ENCODE peak calls at places on chromosomes 7 and 10, in six cellular contexts. T, H, O, F, R and Y are unnamed samples.

GRCh38 chr10:124872681-124873080 is 69.2 kb upstream of the ZRANB1 start:
- DNase-seq in T (no peak), H (no peak), O (no peak), F (no peak), R (no peak), Y (no peak)

GRCh38 chr10:29772403-29772802 is 137.6 kb upstream of the SVIL start:
- DNase-seq in T (no peak), H (no peak), O (no peak), F (no peak), R (no peak), Y (no peak)

GRCh38 chr10:22805304-22805703 is 90.9 kb upstream of the PIP4K2A start:
- DNase-seq in T (no peak), H (no peak), O (no peak), F (no peak), R (peak; percentile 31), Y (no peak)

GRCh38 chr10:32379314-32379949 is 32.5 kb upstream of the EPC1 start:
- DNase-seq in T (no peak), H (no peak), O (peak; percentile 18), F (no peak), R (peak; percentile 71), Y (no peak)

GRCh38 chr10:48456361-48456804 is 148.5 kb downstream of the ARHGAP22 start:
- DNase-seq in T (no peak), H (peak; percentile 79), O (no peak), F (no peak), R (peak; percentile 69), Y (no peak)

GRCh38 chr7:122298618-122299017 is 5.9 kb downstream of the FEZF1 start:
- DNase-seq in T (no peak), H (no peak), O (no peak), F (no peak), R (no peak), Y (no peak)

GRCh38 chr10:77311186-77311585 is 326.4 kb downstream of the KCNMA1 start:
- DNase-seq in T (no peak), H (no peak), O (no peak), F (no peak), R (no peak), Y (no peak)

GRCh38 chr7:78018541-78019456 is 220.2 kb downstream of the PHTF2 start:
- DNase-seq in T (peak; percentile 76), H (peak; percentile 51), O (peak; percentile 23), F (no peak), R (peak; percentile 33), Y (no peak)

GRCh38 chr7:55532150-55532917 is 40.0 kb downstream of the VOPP1 start:
- DNase-seq in T (no peak), H (no peak), O (no peak), F (no peak), R (no peak), Y (no peak)

DNA sequence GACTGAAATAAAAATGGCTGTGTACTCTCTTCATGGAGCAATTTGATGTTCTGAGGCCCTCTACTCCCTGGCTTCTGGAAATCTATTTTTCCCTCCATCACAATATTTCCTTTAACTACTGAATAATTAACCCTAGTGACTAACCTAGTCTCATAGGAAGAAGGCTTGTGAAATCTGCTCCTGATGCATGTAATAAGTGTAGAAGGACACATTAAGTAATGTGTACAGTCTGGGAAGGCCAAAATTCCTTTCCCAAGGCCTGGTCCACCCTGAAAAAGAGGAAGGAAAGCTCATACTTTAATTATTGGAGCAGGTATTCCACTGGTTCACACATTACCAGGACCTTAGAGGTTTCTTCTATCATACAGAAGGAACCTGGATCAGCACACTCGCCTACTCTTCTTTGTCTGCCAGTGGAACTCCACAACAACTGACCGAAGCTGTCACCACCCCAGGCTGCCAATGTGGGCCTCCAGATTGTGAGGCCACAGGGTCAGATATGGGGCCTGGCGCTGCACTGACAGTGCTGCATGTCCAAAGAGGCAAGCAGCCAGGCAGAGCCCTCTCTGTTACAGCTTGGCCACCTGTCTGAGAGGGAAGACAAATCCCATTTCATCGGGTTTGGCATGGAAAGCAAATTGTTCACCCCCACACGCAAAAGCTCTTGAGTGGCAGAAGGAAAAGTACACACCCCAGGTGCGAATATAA is 54.4 kb upstream of the FAM133B start:
- DNase-seq in T (no peak), H (no peak), O (no peak), F (no peak), R (peak; percentile 21), Y (no peak)
- H3K27ac ChIP-seq in T (no peak overlapping the region), H (peak overlapping the region; percentile 8), O (no peak overlapping the region), F (no peak overlapping the region), R (peak overlapping the region; percentile 53), Y (peak overlapping the region; percentile 17)

DNA sequence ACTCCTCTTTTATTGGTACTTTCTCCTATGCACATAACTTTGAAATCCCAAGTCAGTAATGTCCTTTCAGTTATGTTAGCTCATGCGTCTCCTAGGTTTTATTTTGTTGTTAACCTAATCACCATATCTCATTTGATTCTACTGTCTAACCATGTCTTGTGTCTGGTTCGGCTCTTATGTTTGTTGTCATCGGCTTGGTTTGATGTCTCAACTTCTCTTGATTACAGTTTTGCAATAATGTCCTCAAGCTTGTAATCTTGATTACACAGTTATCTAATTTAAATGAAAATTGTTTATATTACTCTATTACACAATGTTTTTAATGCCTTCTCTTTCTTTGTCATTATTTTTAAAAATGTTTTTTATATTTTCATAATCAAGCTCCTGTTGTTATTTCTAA is 35.9 kb upstream of the SEMA3A start:
- DNase-seq in T (no peak), H (no peak), O (no peak), F (no peak), R (no peak), Y (no peak)
- H3K27ac ChIP-seq in T (no peak overlapping the region), H (no peak overlapping the region), O (no peak overlapping the region), F (no peak overlapping the region), R (no peak overlapping the region), Y (no peak overlapping the region)

GRCh38 chr7:27345964-27346363 is 103.4 kb downstream of the EVX1 start:
- DNase-seq in T (no peak), H (no peak), O (no peak), F (no peak), R (no peak), Y (no peak)
- H3K27ac ChIP-seq in T (no peak overlapping the region), H (no peak overlapping the region), O (peak overlapping the region; percentile 58), F (no peak overlapping the region), R (no peak overlapping the region), Y (no peak overlapping the region)

DNA sequence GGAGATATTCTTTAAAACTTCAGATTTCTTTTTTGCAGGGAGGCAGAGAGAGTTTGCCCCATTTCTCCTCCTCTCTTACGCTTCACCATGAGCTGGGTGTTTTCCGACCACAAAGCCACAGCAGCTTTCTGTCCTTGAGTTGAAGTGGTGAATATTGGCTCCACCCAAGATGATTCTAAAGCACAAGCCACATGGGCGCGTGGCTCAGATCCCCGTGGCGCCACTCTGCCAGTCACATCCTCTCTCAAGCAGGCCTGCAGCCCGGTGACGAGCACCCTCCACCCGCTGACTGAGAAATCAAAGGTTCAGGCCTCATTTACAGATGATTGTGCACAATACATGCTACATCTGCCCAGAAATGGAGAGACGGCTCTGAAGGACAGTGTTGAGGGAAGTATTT is 27.6 kb upstream of the RNF32 start:
- DNase-seq in T (no peak), H (no peak), O (no peak), F (peak; percentile 53), R (no peak), Y (no peak)
- H3K27ac ChIP-seq in T (no peak overlapping the region), H (no peak overlapping the region), O (no peak overlapping the region), F (no peak overlapping the region), R (no peak overlapping the region), Y (no peak overlapping the region)

GRCh38 chr10:122875843-122876492 is 3.4 kb downstream of the FAM24B start:
- DNase-seq in T (no peak), H (no peak), O (no peak), F (no peak), R (no peak), Y (no peak)

GRCh38 chr10:122879339-122880273 is at the start of gene FAM24B:
- DNase-seq in T (peak; percentile 98), H (peak; percentile 93), O (peak; percentile 97), F (peak; percentile 87), R (peak; percentile 99), Y (peak; percentile 63)

GRCh38 chr10:122876493-122876855 is 2.9 kb downstream of the FAM24B start:
- DNase-seq in T (no peak), H (no peak), O (no peak), F (no peak), R (no peak), Y (no peak)

GRCh38 chr10:122878799-122879338 is 512 bp downstream of the FAM24B start:
- DNase-seq in T (no peak), H (no peak), O (peak; percentile 67), F (no peak), R (peak; percentile 39), Y (no peak)

DNA sequence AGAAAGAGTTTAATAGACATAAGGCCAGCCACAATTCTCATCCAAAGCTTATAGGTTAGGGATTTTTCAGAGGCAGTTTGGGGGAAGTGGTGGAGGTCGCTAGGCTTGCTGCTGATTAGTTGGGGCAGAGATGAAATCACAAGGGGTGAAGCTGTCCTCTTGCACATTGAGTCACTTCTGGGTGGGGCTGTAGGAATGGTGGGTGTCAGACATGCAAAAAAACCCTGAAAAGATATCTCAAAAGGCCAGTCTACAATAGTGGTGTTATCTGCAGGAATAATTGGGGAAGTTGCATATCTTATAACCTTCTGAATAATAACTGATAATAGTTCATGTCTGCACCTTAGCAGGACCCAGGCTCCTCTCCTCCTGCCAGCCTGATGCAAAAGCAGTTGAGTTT is 2.1 kb downstream of the FAM24B start:
- DNase-seq in T (no peak), H (no peak), O (no peak), F (no peak), R (no peak), Y (no peak)
- H3K27ac ChIP-seq in T (no peak overlapping the region), H (no peak overlapping the region), O (no peak overlapping the region), F (no peak overlapping the region), R (no peak overlapping the region), Y (no peak overlapping the region)

GRCh38 chr10:7734821-7735220 is 31.7 kb downstream of the ITIH2 start:
- DNase-seq in T (no peak), H (no peak), O (no peak), F (no peak), R (no peak), Y (no peak)
- H3K27ac ChIP-seq in T (no peak overlapping the region), H (no peak overlapping the region), O (no peak overlapping the region), F (no peak overlapping the region), R (no peak overlapping the region), Y (no peak overlapping the region)

GRCh38 chr10:104321716-104322415 is 16.4 kb downstream of the ITPRIP start:
- DNase-seq in T (no peak), H (no peak), O (no peak), F (no peak), R (no peak), Y (no peak)

GRCh38 chr10:104323721-104324686 is 14.3 kb downstream of the ITPRIP start:
- DNase-seq in T (no peak), H (peak; percentile 86), O (no peak), F (no peak), R (no peak), Y (no peak)

GRCh38 chr10:104324931-104325330 is 13.3 kb downstream of the ITPRIP start:
- DNase-seq in T (no peak), H (no peak), O (no peak), F (no peak), R (no peak), Y (no peak)

GRCh38 chr10:104322416-104322782 is 15.9 kb downstream of the ITPRIP start:
- DNase-seq in T (no peak), H (peak; percentile 77), O (no peak), F (no peak), R (no peak), Y (no peak)

DNA sequence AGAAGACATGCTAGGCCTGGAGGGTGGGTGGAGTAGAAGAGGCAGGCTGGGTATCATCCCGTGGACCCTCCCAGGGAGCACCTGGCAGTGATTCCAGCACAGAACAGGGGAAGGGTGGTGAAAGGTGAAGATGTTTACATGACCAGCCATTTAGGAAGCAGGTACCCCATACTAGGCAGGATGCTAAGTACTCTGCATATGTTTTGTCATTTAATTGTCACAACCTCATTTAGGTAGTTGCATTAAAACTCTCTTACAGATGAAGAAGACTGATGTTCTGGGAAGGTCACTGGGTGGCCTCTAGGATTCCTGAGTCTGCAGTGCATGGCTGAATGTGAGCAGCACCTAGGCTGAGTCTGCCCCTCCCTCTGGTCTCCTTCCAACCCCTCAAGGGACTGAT is 15.2 kb downstream of the ITPRIP start:
- DNase-seq in T (no peak), H (no peak), O (no peak), F (no peak), R (no peak), Y (no peak)
- H3K27ac ChIP-seq in T (no peak overlapping the region), H (peak overlapping the region; percentile 99), O (no peak overlapping the region), F (peak overlapping the region; percentile 28), R (no peak overlapping the region), Y (peak overlapping the region; percentile 37)